ENCODE peak calls at places on chromosomes 5 and 9, in eight cellular contexts. J is spleen, Q is tibial artery, I is tibial nerve, B is K562, F is IMR-90, U is suprapubic skin, O is ovary. D is an unnamed sample.
A peak's percentile ranks its signal among the peaks of the same experiment; 100 is the strongest.

GRCh38 chr5:113195726-113196125 is 219.1 kb downstream of the DCP2 start:
- DNase-seq in J (no peak), Q (no peak), I (no peak), B (no peak), F (no peak), U (no peak), O (no peak), D (no peak)

GRCh38 chr5:1554410-1554967 is 30.7 kb upstream of the LPCAT1 start:
- DNase-seq in J (no peak), Q (no peak), I (no peak), B (no peak), F (no peak), U (no peak), O (no peak), D (no peak)

GRCh38 chr9:134338394-134339182 is 12.3 kb downstream of the RXRA start:
- DNase-seq in J (no peak), Q (no peak), I (no peak), B (peak; percentile 94), F (no peak), U (no peak), O (peak; percentile 78), D (no peak)

GRCh38 chr5:139470821-139471300 is at the start of gene SMIM33:
- DNase-seq in J (peak; percentile 85), Q (no peak), I (no peak), B (no peak), F (no peak), U (no peak), O (no peak), D (no peak)

GRCh38 chr5:63483338-63483737 is 478.9 kb downstream of the HTR1A start:
- DNase-seq in J (no peak), Q (no peak), I (no peak), B (no peak), F (no peak), U (no peak), O (no peak), D (no peak)

GRCh38 chr9:119391878-119392277 is 22.6 kb upstream of the BRINP1 start:
- DNase-seq in J (no peak), Q (no peak), I (no peak), B (no peak), F (no peak), U (no peak), O (no peak), D (no peak)

GRCh38 chr5:177154003-177154643 is 20.6 kb downstream of the NSD1 start:
- DNase-seq in J (no peak), Q (no peak), I (no peak), B (no peak), F (peak; percentile 36), U (no peak), O (no peak), D (no peak)

GRCh38 chr5:178286226-178287090 is 53.9 kb upstream of the PHYKPL start:
- DNase-seq in J (peak; percentile 58), Q (no peak), I (no peak), B (no peak), F (no peak), U (no peak), O (no peak), D (no peak)

GRCh38 chr5:99169309-99169708 is 240.5 kb upstream of the CHD1 start:
- DNase-seq in J (no peak), Q (no peak), I (no peak), B (no peak), F (no peak), U (no peak), O (no peak), D (no peak)

GRCh38 chr5:136749016-136749415 is 383.7 kb upstream of the TRPC7 start:
- DNase-seq in J (no peak), Q (no peak), I (no peak), B (no peak), F (peak; percentile 4), U (no peak), O (no peak), D (no peak)

GRCh38 chr5:16725575-16725974 is 108.8 kb upstream of the RETREG1 start:
- DNase-seq in J (no peak), Q (no peak), I (no peak), B (no peak), F (no peak), U (no peak), O (no peak), D (no peak)

GRCh38 chr5:122972877-122973276 is 63.6 kb downstream of the PPIC start:
- DNase-seq in J (no peak), Q (no peak), I (no peak), B (no peak), F (peak; percentile 75), U (no peak), O (no peak), D (no peak)

GRCh38 chr9:98943682-98944129 is at the start of gene COL15A1:
- DNase-seq in J (no peak), Q (no peak), I (no peak), B (peak; percentile 63), F (no peak), U (no peak), O (peak; percentile 84), D (peak; percentile 79)

GRCh38 chr5:19547640-19548039 is 440.4 kb downstream of the CDH18 start:
- DNase-seq in J (no peak), Q (no peak), I (no peak), B (no peak), F (peak; percentile 1), U (no peak), O (no peak), D (no peak)

GRCh38 chr9:128070874-128071273 is 2.8 kb downstream of the SLC25A25 start:
- DNase-seq in J (no peak), Q (no peak), I (no peak), B (no peak), F (no peak), U (no peak), O (no peak), D (no peak)

GRCh38 chr9:134738869-134739659 is 97.5 kb downstream of the COL5A1 start:
- DNase-seq in J (no peak), Q (peak; percentile 70), I (peak; percentile 74), B (peak; percentile 63), F (peak; percentile 49), U (peak; percentile 89), O (peak; percentile 89), D (no peak)

GRCh38 chr9:13823021-13823420 is 490.9 kb downstream of the NFIB start:
- DNase-seq in J (no peak), Q (no peak), I (no peak), B (no peak), F (peak; percentile 30), U (no peak), O (no peak), D (no peak)

GRCh38 chr5:132808448-132808847 is 4.7 kb upstream of the SOWAHA start:
- DNase-seq in J (no peak), Q (no peak), I (no peak), B (no peak), F (no peak), U (no peak), O (no peak), D (no peak)
- TF ChIP-seq CTCF in J (no peak), Q (no peak), I (no peak), B (no peak), F (no peak), U (no peak), O (no peak), D (no peak)

DNA sequence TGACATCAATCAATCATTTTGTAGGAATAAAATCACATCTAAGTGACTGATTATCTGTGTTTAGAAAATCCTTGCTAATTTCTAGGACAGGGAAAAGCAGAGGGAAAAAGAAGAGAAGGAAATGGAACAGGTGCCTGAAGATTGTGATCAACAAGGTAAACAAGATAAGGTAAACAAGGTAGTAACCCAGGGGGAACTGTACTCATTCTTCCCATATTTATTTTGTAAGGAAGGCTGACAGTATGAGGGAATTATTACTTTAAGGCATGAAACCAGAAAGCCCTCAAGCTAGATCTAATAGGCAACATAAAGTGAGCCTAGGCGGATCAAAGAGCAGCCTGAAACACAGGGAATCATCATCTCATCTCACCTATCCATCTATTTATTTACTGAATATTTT is 231.1 kb downstream of the MLLT3 start:
- DNase-seq in J (no peak), Q (no peak), I (no peak), B (no peak), F (no peak), U (no peak), O (no peak), D (no peak)
- H3K4me3 ChIP-seq in J (no peak overlapping the region), Q (no peak overlapping the region), I (no peak overlapping the region), B (no peak overlapping the region), F (no peak overlapping the region), U (no peak overlapping the region), O (no peak overlapping the region), D (no peak overlapping the region)

DNA sequence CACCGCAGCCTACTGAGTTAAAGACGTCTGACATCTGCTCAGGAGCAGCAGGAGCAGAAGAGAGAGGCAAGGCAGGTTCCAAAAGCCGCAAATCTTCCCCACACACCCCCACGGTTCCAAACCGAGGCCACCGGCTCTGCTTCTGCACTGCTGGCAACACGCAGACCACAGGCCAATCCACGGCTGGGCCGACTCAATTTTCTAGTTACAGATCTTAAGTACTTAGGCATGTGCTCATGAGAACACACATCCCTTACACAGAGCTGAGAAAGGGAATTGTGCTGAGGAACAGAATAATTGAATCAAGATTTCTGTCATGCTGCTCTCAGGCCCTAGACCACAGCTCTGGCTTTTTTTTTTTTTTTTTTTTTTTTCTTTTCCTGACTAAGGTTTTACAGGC is 32.6 kb downstream of the PAX5 start:
- DNase-seq in J (no peak), Q (no peak), I (no peak), B (no peak), F (no peak), U (no peak), O (no peak), D (no peak)
- H3K27ac ChIP-seq in J (peak overlapping the region; percentile 16), Q (no peak overlapping the region), I (no peak overlapping the region), B (no peak overlapping the region), F (no peak overlapping the region), U (no peak overlapping the region), O (no peak overlapping the region), D (no peak overlapping the region)

GRCh38 chr5:147561435-147561834 is 51.6 kb upstream of the DPYSL3 start:
- DNase-seq in J (no peak), Q (no peak), I (no peak), B (no peak), F (no peak), U (no peak), O (no peak), D (no peak)

GRCh38 chr5:147558131-147558730 is 48.4 kb upstream of the DPYSL3 start:
- DNase-seq in J (no peak), Q (no peak), I (no peak), B (no peak), F (peak; percentile 28), U (no peak), O (no peak), D (no peak)

GRCh38 chr5:147560982-147561381 is 51.1 kb upstream of the DPYSL3 start:
- DNase-seq in J (no peak), Q (no peak), I (no peak), B (no peak), F (no peak), U (no peak), O (no peak), D (no peak)

GRCh38 chr5:147558826-147559225 is 49.0 kb upstream of the DPYSL3 start:
- DNase-seq in J (no peak), Q (peak; percentile 72), I (peak; percentile 42), B (no peak), F (peak; percentile 81), U (no peak), O (peak; percentile 77), D (no peak)

DNA sequence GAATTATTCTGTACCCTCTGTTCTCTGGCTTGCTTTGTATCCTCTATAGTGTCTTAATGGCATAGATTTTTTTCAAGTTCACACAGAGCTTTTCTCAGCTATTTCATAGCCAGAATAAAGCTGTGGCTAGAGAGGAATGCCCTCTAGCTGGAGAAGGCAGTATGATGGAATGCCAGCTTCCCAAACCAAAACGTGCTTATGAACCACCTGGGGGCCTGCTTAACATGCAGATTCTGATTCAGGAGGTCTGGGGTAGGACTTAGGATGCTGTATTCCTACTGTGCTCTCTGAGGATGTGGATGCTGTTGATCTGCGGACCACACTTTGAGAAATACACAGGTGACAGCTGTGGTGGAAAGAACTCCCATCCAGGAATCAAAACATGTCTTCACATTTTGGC is 49.9 kb upstream of the DPYSL3 start:
- DNase-seq in J (no peak), Q (no peak), I (no peak), B (no peak), F (no peak), U (no peak), O (no peak), D (no peak)
- TF ChIP-seq CTCF in J (no peak), Q (no peak), I (no peak), B (no peak), F (peak; percentile 8), U (no peak), O (no peak), D (no peak)